ENCODE peak calls at places on chromosomes 12 and 14, in six cellular contexts. Z is H9, D is neuronal stem cell, A is mesenchymal stem cell, W is H1, F is trophoblast cell. Q is an unnamed sample.

GRCh38 chr12:98579347-98579746 is 14.1 kb upstream of the SLC25A3 start:
- DNase-seq in W (no peak), D (no peak), F (no peak), A (no peak), Z (no peak), Q (no peak)

GRCh38 chr12:108814462-108815211 is 42.7 kb downstream of the SSH1 start:
- DNase-seq in W (no peak), D (no peak), Z (no peak), A (no peak), F (no peak), Q (no peak)

GRCh38 chr14:23514009-23514962 is 37.3 kb downstream of the ZFHX2 start:
- DNase-seq in W (no peak), A (no peak), F (no peak), Z (peak; percentile 11), D (no peak), Q (no peak)

GRCh38 chr12:124774054-124774461 is 89.6 kb downstream of the SCARB1 start:
- DNase-seq in Z (no peak), F (peak; percentile 67), W (no peak), A (peak; percentile 36), D (no peak), Q (no peak)

GRCh38 chr12:2593045-2593444 is 201.7 kb upstream of the FKBP4 start:
- DNase-seq in A (no peak), D (no peak), Z (no peak), F (no peak), W (no peak), Q (no peak)

GRCh38 chr12:47730341-47730744 is 5.1 kb upstream of the ENDOU start:
- DNase-seq in D (no peak), A (no peak), W (no peak), Z (no peak), F (peak; percentile 70), Q (peak; percentile 42)

GRCh38 chr12:13229504-13229903 is 33.0 kb downstream of the EMP1 start:
- DNase-seq in W (no peak), Z (no peak), A (no peak), D (no peak), F (no peak), Q (no peak)

GRCh38 chr12:67747869-67748760 is 99.6 kb downstream of the DYRK2 start:
- DNase-seq in A (peak; percentile 49), D (no peak), W (no peak), Z (no peak), F (no peak), Q (peak; percentile 72)

GRCh38 chr12:108519558-108519957 is 4.5 kb downstream of the FICD start:
- DNase-seq in D (no peak), F (no peak), Z (peak; percentile 67), A (no peak), W (no peak), Q (no peak)

GRCh38 chr12:1519642-1520041 is 74.7 kb downstream of the FBXL14 start:
- DNase-seq in F (no peak), A (no peak), D (no peak), W (no peak), Z (peak; percentile 28), Q (no peak)

GRCh38 chr12:44863867-44864266 is 12.2 kb downstream of the NELL2 start:
- DNase-seq in Z (no peak), D (no peak), W (no peak), F (no peak), A (no peak), Q (no peak)

GRCh38 chr14:90381999-90382451 is 14.8 kb upstream of the CALM1 start:
- DNase-seq in Z (peak; percentile 59), D (no peak), A (no peak), F (no peak), W (no peak), Q (no peak)

GRCh38 chr14:57533214-57533613 is 39.6 kb upstream of the CCDC198 start:
- DNase-seq in D (peak; percentile 12), F (peak; percentile 69), Z (no peak), A (peak; percentile 2), W (no peak), Q (no peak)

GRCh38 chr12:116142936-116143882 is 134.3 kb downstream of the MED13L start:
- DNase-seq in F (peak; percentile 28), W (no peak), D (no peak), Z (no peak), A (peak; percentile 94), Q (peak; percentile 89)

GRCh38 chr14:104246401-104247335 is 108.3 kb downstream of the KIF26A start:
- DNase-seq in W (no peak), A (no peak), F (no peak), D (no peak), Z (peak; percentile 20), Q (no peak)

GRCh38 chr12:6279631-6280030 is 30.9 kb upstream of the PLEKHG6 start:
- DNase-seq in W (no peak), D (no peak), Z (no peak), A (no peak), F (no peak), Q (no peak)

GRCh38 chr12:64730585-64730964 is 28.6 kb downstream of the GNS start:
- DNase-seq in A (peak; percentile 15), D (no peak), F (peak; percentile 93), Z (no peak), W (no peak), Q (no peak)

GRCh38 chr12:85057370-85057963 is 21.3 kb downstream of the LRRIQ1 start:
- DNase-seq in A (peak; percentile 64), W (no peak), F (peak; percentile 76), Z (peak; percentile 51), D (peak; percentile 62), Q (peak; percentile 41)

GRCh38 chr14:54890794-54891193 is 11.8 kb downstream of the GCH1 start:
- DNase-seq in F (peak; percentile 26), A (no peak), W (no peak), Z (no peak), D (no peak), Q (no peak)

GRCh38 chr14:102731871-102732800 is 45.1 kb upstream of the TRAF3 start:
- DNase-seq in Z (no peak), W (no peak), D (no peak), F (no peak), A (no peak), Q (no peak)

GRCh38 chr14:75280448-75280830 is 1.8 kb downstream of the FOS start:
- DNase-seq in A (peak; percentile 66), D (no peak), F (no peak), Z (no peak), W (no peak), Q (peak; percentile 29)

GRCh38 chr14:104111301-104112112 is 26.0 kb downstream of the ASPG start:
- DNase-seq in F (no peak), A (no peak), W (no peak), Z (no peak), D (no peak), Q (no peak)

GRCh38 chr14:102694530-102695171 is 82.6 kb upstream of the TRAF3 start:
- DNase-seq in W (peak; percentile 36), Z (peak; percentile 59), D (peak; percentile 75), F (peak; percentile 95), A (peak; percentile 74), Q (peak; percentile 73)

GRCh38 chr14:56885795-56886194 is 75.5 kb upstream of the OTX2 start:
- DNase-seq in D (no peak), Z (no peak), A (no peak), W (no peak), F (no peak), Q (no peak)

DNA sequence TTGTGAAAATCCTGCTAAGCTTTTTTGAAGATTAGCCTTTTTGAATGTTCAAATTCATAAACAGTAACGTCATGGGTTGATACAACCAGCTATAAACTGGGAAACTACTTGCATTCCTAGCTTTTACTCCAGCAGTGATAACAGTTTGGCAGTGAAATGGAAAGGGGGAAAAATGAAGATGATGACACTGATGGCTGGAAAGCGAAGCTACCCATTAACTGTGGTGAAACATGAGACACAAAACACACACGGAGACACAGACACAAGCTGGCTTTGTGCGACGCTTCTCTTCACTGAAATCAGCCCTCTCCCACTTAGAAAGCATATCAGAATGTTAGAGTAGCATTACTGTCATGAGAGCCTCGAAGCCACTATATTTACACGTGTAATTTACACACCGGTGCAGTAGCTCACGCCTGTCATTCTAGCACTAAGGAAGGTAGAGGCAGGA is 15.7 kb downstream of the VPS37B start:
- DNase-seq in D (no peak), Z (no peak), A (peak; percentile 62), W (no peak), F (peak; percentile 43), Q (peak; percentile 78)
- H3K4me1 ChIP-seq in D (peaks cover 12% of the 10 kb centered on the region), Z (no peaks in the 10 kb centered on the region), A (peaks cover 28% of the 10 kb centered on the region), W (no peaks in the 10 kb centered on the region), F (peaks cover 9% of the 10 kb centered on the region), Q (peaks cover 24% of the 10 kb centered on the region)

DNA sequence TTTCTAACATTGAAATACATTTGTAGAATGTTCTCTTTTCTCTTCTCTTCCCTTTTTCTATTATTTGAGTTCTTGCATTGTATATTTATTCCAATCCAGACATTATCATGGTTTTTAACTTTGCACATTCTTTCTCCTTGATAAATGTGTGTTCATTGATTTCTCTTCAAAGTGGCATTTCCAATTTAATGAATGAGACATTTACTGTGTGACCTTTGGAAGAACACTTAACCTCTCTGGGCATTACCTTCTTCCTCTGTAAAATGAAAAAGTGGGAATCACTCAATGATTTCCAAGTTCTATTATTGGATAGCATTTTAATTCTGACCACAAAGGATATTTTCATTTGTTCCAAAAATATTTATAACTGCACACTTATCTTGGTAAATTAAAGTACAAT is 1095.8 kb downstream of the GALC start:
- DNase-seq in D (no peak), F (no peak), A (no peak), Z (no peak), W (no peak), Q (no peak)
- H4K91ac ChIP-seq in D (no peak overlapping the region), F (no peak overlapping the region), A (no peak overlapping the region), Z (no peak overlapping the region), W (no peak overlapping the region), Q (no peak overlapping the region)

GRCh38 chr12:131065801-131066200 is 112.1 kb downstream of the ADGRD1 start:
- DNase-seq in A (no peak), W (no peak), F (no peak), Z (peak; percentile 17), D (no peak), Q (no peak)

GRCh38 chr12:131066207-131066885 is 112.6 kb downstream of the ADGRD1 start:
- DNase-seq in F (no peak), Z (peak; percentile 24), A (no peak), W (no peak), D (no peak), Q (no peak)

GRCh38 chr12:131065279-131065678 is 111.6 kb downstream of the ADGRD1 start:
- DNase-seq in Z (peak; percentile 25), F (no peak), D (no peak), W (no peak), A (no peak), Q (no peak)

GRCh38 chr12:131066886-131067490 is 113.3 kb downstream of the ADGRD1 start:
- DNase-seq in A (no peak), W (no peak), F (no peak), Z (peak; percentile 13), D (no peak), Q (no peak)

GRCh38 chr12:131067993-131068942 is 114.6 kb downstream of the ADGRD1 start:
- DNase-seq in W (no peak), Z (peak; percentile 24), F (no peak), D (no peak), A (no peak), Q (no peak)
- H3K4me1 ChIP-seq in W (no peaks in the 10 kb centered on the region), Z (no peaks in the 10 kb centered on the region), F (no peaks in the 10 kb centered on the region), D (no peaks in the 10 kb centered on the region), A (no peaks in the 10 kb centered on the region), Q (no peaks in the 10 kb centered on the region)

DNA sequence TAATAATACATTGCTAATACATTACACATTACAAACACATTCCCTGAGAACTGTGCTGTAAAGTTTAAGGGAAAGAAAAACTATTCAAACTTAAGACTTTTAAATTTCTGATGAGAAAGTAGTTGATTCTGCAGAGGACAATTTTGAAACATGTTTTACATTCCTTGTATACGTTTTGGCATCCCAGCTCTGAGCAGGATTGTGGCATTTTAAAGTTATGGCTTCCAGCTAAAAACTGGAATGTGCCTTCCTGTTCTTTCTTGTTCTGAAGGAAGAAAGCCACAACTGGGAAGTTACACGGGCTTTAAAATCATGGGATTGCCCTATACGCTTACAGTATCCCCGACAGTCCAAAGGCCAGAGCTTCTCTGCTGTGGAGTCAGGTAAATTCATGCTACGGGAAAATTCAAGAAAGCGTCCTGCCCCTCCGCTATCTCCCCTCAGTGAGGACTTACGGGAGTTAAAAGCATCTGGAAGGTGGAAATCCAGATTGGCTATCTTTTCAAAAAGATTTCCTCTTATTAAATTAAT is 10.8 kb upstream of the KLHL42 start:
- DNase-seq in F (peak; percentile 60), D (no peak), W (no peak), Z (no peak), A (no peak), Q (no peak)
- H4K91ac ChIP-seq in F (no peak overlapping the region), D (no peak overlapping the region), W (no peak overlapping the region), Z (no peak overlapping the region), A (no peak overlapping the region), Q (no peak overlapping the region)

Q was measured in IMR-90.